ENCODE peak calls at places on chromosomes 16 and 17, in six cellular contexts. One of them, this sample, is unnamed.
A peak's percentile ranks its signal among the peaks of the same experiment; 100 is the strongest.

GRCh38 chr16:58678716-58679115 is 5.9 kb downstream of the SLC38A7 start:
- DNase-seq in iPS DF 6.9: no peak
- DNase-seq in hippocampal formation: peak; percentile 39
- DNase-seq in myocyte: peak; percentile 18
- DNase-seq in posterior cingulate gyrus: peak; percentile 65
- DNase-seq in HCEC 1CT: peak; percentile 40
- DNase-seq in this sample: no peak

GRCh38 chr17:63405020-63405419 is 41.1 kb downstream of the CYB561 start:
- DNase-seq in iPS DF 6.9: no peak
- DNase-seq in hippocampal formation: no peak
- DNase-seq in myocyte: no peak
- DNase-seq in posterior cingulate gyrus: no peak
- DNase-seq in HCEC 1CT: no peak
- DNase-seq in this sample: no peak

GRCh38 chr16:881219-882097 is 80.9 kb upstream of the GNG13 start:
- DNase-seq in iPS DF 6.9: no peak
- DNase-seq in hippocampal formation: no peak
- DNase-seq in myocyte: no peak
- DNase-seq in posterior cingulate gyrus: no peak
- DNase-seq in HCEC 1CT: no peak
- DNase-seq in this sample: no peak

GRCh38 chr17:50531428-50532025 is 1.0 kb upstream of the EPN3 start:
- DNase-seq in iPS DF 6.9: no peak
- DNase-seq in hippocampal formation: no peak
- DNase-seq in myocyte: no peak
- DNase-seq in posterior cingulate gyrus: no peak
- DNase-seq in HCEC 1CT: no peak
- DNase-seq in this sample: no peak

GRCh38 chr17:57415737-57416354 is 159.5 kb downstream of the MSI2 start:
- DNase-seq in iPS DF 6.9: no peak
- DNase-seq in hippocampal formation: no peak
- DNase-seq in myocyte: no peak
- DNase-seq in posterior cingulate gyrus: no peak
- DNase-seq in HCEC 1CT: no peak
- DNase-seq in this sample: no peak

GRCh38 chr16:88856122-88856827 is 472 bp downstream of the GALNS start:
- DNase-seq in iPS DF 6.9: no peak
- DNase-seq in hippocampal formation: no peak
- DNase-seq in myocyte: no peak
- DNase-seq in posterior cingulate gyrus: no peak
- DNase-seq in HCEC 1CT: no peak
- DNase-seq in this sample: no peak

GRCh38 chr17:77753691-77754265 is 204.7 kb upstream of the TNRC6C start:
- DNase-seq in iPS DF 6.9: no peak
- DNase-seq in hippocampal formation: no peak
- DNase-seq in myocyte: no peak
- DNase-seq in posterior cingulate gyrus: no peak
- DNase-seq in HCEC 1CT: no peak
- DNase-seq in this sample: no peak

GRCh38 chr17:41054025-41054424 is 1.0 kb downstream of the KRTAP2-2 start:
- DNase-seq in iPS DF 6.9: no peak
- DNase-seq in hippocampal formation: no peak
- DNase-seq in myocyte: no peak
- DNase-seq in posterior cingulate gyrus: no peak
- DNase-seq in HCEC 1CT: no peak
- DNase-seq in this sample: no peak

GRCh38 chr17:80752369-80752705 is 207.7 kb downstream of the RPTOR start:
- DNase-seq in iPS DF 6.9: no peak
- DNase-seq in hippocampal formation: no peak
- DNase-seq in myocyte: no peak
- DNase-seq in posterior cingulate gyrus: no peak
- DNase-seq in HCEC 1CT: no peak
- DNase-seq in this sample: no peak

GRCh38 chr16:84943620-84944019 is 67.7 kb downstream of the ZDHHC7 start:
- DNase-seq in iPS DF 6.9: no peak
- DNase-seq in hippocampal formation: no peak
- DNase-seq in myocyte: no peak
- DNase-seq in posterior cingulate gyrus: no peak
- DNase-seq in HCEC 1CT: no peak
- DNase-seq in this sample: no peak

GRCh38 chr17:40922239-40922638 is 15.2 kb downstream of the KRT23 start:
- DNase-seq in iPS DF 6.9: no peak
- DNase-seq in hippocampal formation: no peak
- DNase-seq in myocyte: peak; percentile 88
- DNase-seq in posterior cingulate gyrus: no peak
- DNase-seq in HCEC 1CT: peak; percentile 90
- DNase-seq in this sample: no peak

GRCh38 chr16:86537486-86537885 is 17.5 kb downstream of the MTHFSD start:
- DNase-seq in iPS DF 6.9: no peak
- DNase-seq in hippocampal formation: no peak
- DNase-seq in myocyte: no peak
- DNase-seq in posterior cingulate gyrus: no peak
- DNase-seq in HCEC 1CT: no peak
- DNase-seq in this sample: no peak

GRCh38 chr17:39755550-39756375 is 18.0 kb downstream of the GRB7 start:
- DNase-seq in iPS DF 6.9: no peak
- DNase-seq in hippocampal formation: no peak
- DNase-seq in myocyte: peak; percentile 34
- DNase-seq in posterior cingulate gyrus: no peak
- DNase-seq in HCEC 1CT: no peak
- DNase-seq in this sample: peak; percentile 97

GRCh38 chr17:55769625-55770000 is 18.8 kb downstream of the PCTP start:
- DNase-seq in iPS DF 6.9: no peak
- DNase-seq in hippocampal formation: no peak
- DNase-seq in myocyte: peak; percentile 41
- DNase-seq in posterior cingulate gyrus: no peak
- DNase-seq in HCEC 1CT: peak; percentile 87
- DNase-seq in this sample: no peak

GRCh38 chr17:74117087-74117486 is 86.4 kb upstream of the RPL38 start:
- DNase-seq in iPS DF 6.9: no peak
- DNase-seq in hippocampal formation: no peak
- DNase-seq in myocyte: no peak
- DNase-seq in posterior cingulate gyrus: no peak
- DNase-seq in HCEC 1CT: no peak
- DNase-seq in this sample: no peak

GRCh38 chr16:29777576-29778360 is at the start of gene ZG16:
- DNase-seq in iPS DF 6.9: no peak
- DNase-seq in hippocampal formation: no peak
- DNase-seq in myocyte: no peak
- DNase-seq in posterior cingulate gyrus: no peak
- DNase-seq in HCEC 1CT: no peak
- DNase-seq in this sample: no peak

GRCh38 chr16:89161763-89162162 is 9.8 kb upstream of the CDH15 start:
- DNase-seq in iPS DF 6.9: no peak
- DNase-seq in hippocampal formation: no peak
- DNase-seq in myocyte: no peak
- DNase-seq in posterior cingulate gyrus: no peak
- DNase-seq in HCEC 1CT: no peak
- DNase-seq in this sample: no peak

GRCh38 chr16:16021988-16022682 is 72.7 kb downstream of the ABCC1 start:
- DNase-seq in iPS DF 6.9: no peak
- DNase-seq in hippocampal formation: peak; percentile 41
- DNase-seq in myocyte: peak; percentile 99
- DNase-seq in posterior cingulate gyrus: peak; percentile 75
- DNase-seq in HCEC 1CT: peak; percentile 96
- DNase-seq in this sample: no peak

GRCh38 chr16:89142474-89143197 is 28.9 kb upstream of the CDH15 start:
- DNase-seq in iPS DF 6.9: no peak
- DNase-seq in hippocampal formation: no peak
- DNase-seq in myocyte: no peak
- DNase-seq in posterior cingulate gyrus: no peak
- DNase-seq in HCEC 1CT: no peak
- DNase-seq in this sample: no peak

GRCh38 chr17:49886036-49886435 is 38.2 kb upstream of the TAC4 start:
- DNase-seq in iPS DF 6.9: no peak
- DNase-seq in hippocampal formation: no peak
- DNase-seq in myocyte: no peak
- DNase-seq in posterior cingulate gyrus: no peak
- DNase-seq in HCEC 1CT: no peak
- DNase-seq in this sample: no peak

GRCh38 chr17:16381496-16381820 is 567 bp downstream of the UBB start:
- DNase-seq in iPS DF 6.9: no peak
- DNase-seq in hippocampal formation: no peak
- DNase-seq in myocyte: no peak
- DNase-seq in posterior cingulate gyrus: no peak
- DNase-seq in HCEC 1CT: peak; percentile 14
- DNase-seq in this sample: no peak

GRCh38 chr17:13837417-13837816 is 231.9 kb upstream of the COX10 start:
- DNase-seq in iPS DF 6.9: no peak
- DNase-seq in hippocampal formation: no peak
- DNase-seq in myocyte: no peak
- DNase-seq in posterior cingulate gyrus: no peak
- DNase-seq in HCEC 1CT: no peak
- DNase-seq in this sample: no peak

GRCh38 chr17:44556854-44557606 is at the start of gene FZD2:
- DNase-seq in iPS DF 6.9: peak; percentile 95
- DNase-seq in hippocampal formation: peak; percentile 49
- DNase-seq in myocyte: peak; percentile 100
- DNase-seq in posterior cingulate gyrus: peak; percentile 46
- DNase-seq in HCEC 1CT: peak; percentile 99
- DNase-seq in this sample: peak; percentile 92

GRCh38 chr17:81722184-81723120 is 10.4 kb downstream of the SLC25A10 start:
- DNase-seq in iPS DF 6.9: no peak
- DNase-seq in hippocampal formation: no peak
- DNase-seq in myocyte: peak; percentile 86
- DNase-seq in posterior cingulate gyrus: no peak
- DNase-seq in HCEC 1CT: peak; percentile 33
- DNase-seq in this sample: peak; percentile 67

GRCh38 chr16:11781773-11782172 is 15.3 kb downstream of the ZC3H7A start:
- DNase-seq in iPS DF 6.9: no peak
- DNase-seq in hippocampal formation: peak; percentile 49
- DNase-seq in myocyte: peak; percentile 74
- DNase-seq in posterior cingulate gyrus: peak; percentile 34
- DNase-seq in HCEC 1CT: no peak
- DNase-seq in this sample: no peak

GRCh38 chr16:83602797-83603735 is 204.7 kb upstream of the HSBP1 start:
- DNase-seq in iPS DF 6.9: peak; percentile 41
- DNase-seq in hippocampal formation: no peak
- DNase-seq in myocyte: no peak
- DNase-seq in posterior cingulate gyrus: no peak
- DNase-seq in HCEC 1CT: no peak
- DNase-seq in this sample: no peak